ENCODE peak calls at places on chromosomes 12 and 14, in five cellular contexts. E is GM12865; T is activated effector memory CD4-positive, alpha-beta T cell treated with anti-CD3 and anti-CD28 coated beads, Interleukin-2, amount 50 U/mL, for 16 hours; K is fibroblast of mammary gland; Y is stimulated activated CD4-positive, alpha-beta T cell treated with anti-CD3 and anti-CD28 coated beads, Interleukin-4, amount 100 ng/mL, for 48 hours. U is an unnamed sample.

GRCh38 chr14:44112774-44113460 is 394.2 kb downstream of the FSCB start:
- DNase-seq in E (no peak), T (no peak), K (no peak), Y (no peak), U (no peak)

GRCh38 chr12:11978985-11979384 is 91.8 kb upstream of the BCL2L14 start:
- DNase-seq in E (no peak), T (no peak), K (peak), Y (no peak), U (no peak)

GRCh38 chr12:14239350-14239934 is 126.0 kb upstream of the ATF7IP start:
- DNase-seq in E (peak), T (no peak), K (peak), Y (no peak), U (no peak)

GRCh38 chr12:110689002-110689600 is at the start of gene HVCN1:
- DNase-seq in E (peak), T (peak), K (no peak), Y (peak), U (no peak)

GRCh38 chr14:96626916-96627315 is 124.7 kb downstream of the PAPOLA start:
- DNase-seq in E (peak), T (peak), K (no peak), Y (peak), U (no peak)

GRCh38 chr12:30835216-30835615 is 80.5 kb upstream of the CAPRIN2 start:
- DNase-seq in E (no peak), T (no peak), K (no peak), Y (no peak), U (no peak)

GRCh38 chr12:27550653-27550975 is 26.6 kb downstream of the PPFIBP1 start:
- DNase-seq in E (no peak), T (no peak), K (no peak), Y (no peak), U (no peak)

GRCh38 chr12:128637616-128638606 is 185.8 kb downstream of the SLC15A4 start:
- DNase-seq in E (peak), T (no peak), K (no peak), Y (no peak), U (no peak)